ENCODE peak calls at places on chromosomes 2 and 18, in ten cellular contexts. P is cardiac muscle cell; Q is body of pancreas; F is fibroblast of lung; N is OCI-LY7; H is choroid plexus epithelial cell; W is vagina; L is kidney; C is CD8-positive, alpha-beta T cell; X is IMR-90. M is an unnamed sample.

GRCh38 chr2:143261986-143262784 is 133.0 kb downstream of the ARHGAP15 start:
- DNase-seq in L (no peak), F (peak), H (peak), W (no peak), P (no peak), N (peak), X (peak), C (peak), Q (no peak), M (no peak)

GRCh38 chr2:51103205-51103604 is 71.3 kb upstream of the NRXN1 start:
- DNase-seq in Q (no peak), H (peak), L (peak), X (peak), W (no peak), P (peak), F (peak), N (no peak), C (no peak), M (no peak)

GRCh38 chr18:64546451-64546850 is 397.6 kb upstream of the LINC00305 start:
- DNase-seq in P (no peak), F (no peak), X (no peak), W (no peak), N (no peak), H (no peak), L (no peak), C (no peak), Q (no peak), M (no peak)

GRCh38 chr2:38037757-38038615 is 38.0 kb downstream of the CYP1B1 start:
- DNase-seq in N (no peak), F (peak), X (peak), L (peak), P (peak), Q (peak), W (no peak), H (peak), C (no peak), M (no peak)

GRCh38 chr2:149648282-149649030 is 60.9 kb upstream of the MMADHC start:
- DNase-seq in X (peak), Q (peak), C (no peak), H (peak), P (peak), N (no peak), L (no peak), W (no peak), F (peak), M (peak)

GRCh38 chr2:124804014-124804940 is 779.2 kb downstream of the CNTNAP5 start:
- DNase-seq in C (no peak), P (peak), W (no peak), N (peak), F (peak), L (no peak), H (peak), Q (peak), X (peak), M (no peak)

GRCh38 chr2:180840641-180841040 is 139.8 kb upstream of the UBE2E3 start:
- DNase-seq in C (no peak), W (no peak), X (no peak), Q (no peak), L (no peak), H (no peak), F (no peak), P (no peak), N (no peak), M (no peak)

GRCh38 chr2:186135697-186136096 is 350.4 kb upstream of the ZC3H15 start:
- DNase-seq in H (peak), L (no peak), P (no peak), Q (no peak), F (peak), N (no peak), C (no peak), X (peak), W (no peak), M (no peak)

GRCh38 chr2:81266106-81266505 is 961.6 kb upstream of the LRRTM1 start:
- DNase-seq in N (peak), W (no peak), X (no peak), H (no peak), P (peak), L (no peak), C (no peak), F (no peak), Q (no peak), M (no peak)

GRCh38 chr18:75728621-75729020 is 301.1 kb upstream of the SMIM21 start:
- DNase-seq in W (no peak), N (no peak), P (no peak), H (no peak), C (no peak), F (no peak), X (no peak), Q (no peak), L (no peak), M (no peak)

GRCh38 chr2:102797486-102797885 is 35.7 kb downstream of the TMEM182 start:
- DNase-seq in W (no peak), X (no peak), F (no peak), C (no peak), P (no peak), H (no peak), N (no peak), L (no peak), Q (no peak), M (no peak)

GRCh38 chr2:192197387-192197786 is 2.7 kb upstream of the TMEFF2 start:
- DNase-seq in L (no peak), X (no peak), W (no peak), N (no peak), P (peak), C (no peak), Q (no peak), H (peak), F (no peak), M (no peak)

GRCh38 chr2:4269885-4270284 is 566.5 kb downstream of the DCDC2C start:
- DNase-seq in N (no peak), P (no peak), F (no peak), Q (no peak), C (no peak), H (no peak), L (no peak), W (no peak), X (no peak), M (no peak)

GRCh38 chr2:44778671-44779476 is 162.6 kb upstream of the SIX3 start:
- DNase-seq in F (no peak), W (no peak), H (no peak), Q (no peak), P (no peak), X (no peak), C (no peak), N (peak), L (no peak), M (no peak)

GRCh38 chr2:24894750-24895149 is 25.3 kb downstream of the ADCY3 start:
- DNase-seq in H (no peak), X (no peak), N (no peak), F (no peak), P (no peak), Q (no peak), W (no peak), L (no peak), C (no peak), M (no peak)

GRCh38 chr2:177611310-177611886 is 218.8 kb downstream of the AGPS start:
- DNase-seq in Q (peak), F (no peak), L (no peak), H (no peak), N (peak), W (no peak), X (no peak), C (no peak), P (no peak), M (no peak)

GRCh38 chr2:216540920-216541319 is 42.3 kb downstream of the RPL37A start:
- DNase-seq in N (no peak), H (no peak), X (no peak), Q (no peak), L (no peak), W (no peak), F (no peak), P (no peak), C (no peak), M (no peak)

GRCh38 chr2:84201158-84201557 is 257.9 kb downstream of the SUCLG1 start:
- DNase-seq in F (no peak), N (no peak), C (no peak), P (no peak), L (no peak), W (no peak), Q (no peak), H (no peak), X (no peak), M (no peak)

GRCh38 chr2:45275235-45275805 is 266.1 kb upstream of the SIX2 start:
- DNase-seq in P (no peak), F (peak), H (peak), L (no peak), Q (peak), X (peak), N (no peak), W (no peak), C (no peak), M (no peak)

GRCh38 chr2:54274781-54275242 is 18.8 kb upstream of the TSPYL6 start:
- DNase-seq in X (peak), P (peak), F (peak), Q (no peak), H (peak), C (no peak), N (peak), L (no peak), W (no peak), M (no peak)

GRCh38 chr2:179274749-179275148 is 10.1 kb upstream of the SESTD1 start:
- DNase-seq in N (peak), X (peak), L (no peak), Q (no peak), P (no peak), H (no peak), F (no peak), C (no peak), W (no peak), M (no peak)

GRCh38 chr18:36284671-36285295 is 12.7 kb upstream of the FHOD3 start:
- DNase-seq in N (peak), P (peak), H (peak), W (no peak), Q (peak), L (no peak), F (peak), X (peak), C (no peak), M (peak)

GRCh38 chr18:73318732-73319479 is 451.1 kb upstream of the NETO1 start:
- DNase-seq in N (no peak), P (no peak), C (no peak), H (peak), Q (peak), L (no peak), X (peak), F (peak), W (no peak), M (no peak)

GRCh38 chr2:88628569-88628939 is 1.3 kb upstream of the EIF2AK3 start:
- DNase-seq in F (no peak), C (no peak), Q (peak), W (no peak), X (no peak), L (no peak), P (no peak), N (no peak), H (no peak), M (no peak)
- H3K4me3 ChIP-seq in F (peak), C (peak), Q (no peak), W (peak), X (peak), L (peak), P (peak), N (peak), H (peak), M (peak)

DNA sequence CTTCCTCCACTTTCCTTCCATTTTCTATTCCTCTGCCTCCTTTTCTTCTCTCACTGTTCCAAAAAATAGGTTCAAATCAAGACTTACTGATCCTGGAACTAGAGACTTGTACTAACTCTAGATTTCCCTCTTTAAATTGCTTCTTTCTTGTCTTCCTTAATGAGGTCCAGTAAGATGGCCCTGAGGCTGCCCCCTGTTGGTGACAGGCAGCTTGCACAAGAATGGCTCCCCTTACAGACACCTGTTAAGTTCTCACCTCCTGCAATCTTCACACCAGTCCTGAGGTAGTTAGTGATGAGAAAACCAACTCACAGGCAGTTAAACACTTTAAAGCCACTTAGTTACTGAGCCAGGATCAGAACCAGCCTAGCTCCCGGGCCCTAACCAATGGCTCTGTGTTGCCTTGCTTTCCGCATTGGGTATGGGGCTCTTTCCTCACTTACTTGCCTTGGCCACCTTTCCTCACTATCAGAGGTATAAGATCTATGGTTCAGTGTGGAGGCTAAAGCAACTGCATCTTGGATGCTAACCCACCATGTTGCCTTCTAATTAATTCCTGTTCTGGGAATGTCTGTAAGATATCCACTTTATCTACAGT is 130.6 kb downstream of the AKAIN1 start:
- DNase-seq in X (no peak), F (no peak), C (no peak), N (peak), Q (peak), L (no peak), W (no peak), P (no peak), H (no peak), M (no peak)
- TF ChIP-seq CTCF in X (no peak), F (no peak), C (no peak), N (peak), Q (peak), L (no peak), W (no peak), P (no peak), H (no peak), M (peak)

DNA sequence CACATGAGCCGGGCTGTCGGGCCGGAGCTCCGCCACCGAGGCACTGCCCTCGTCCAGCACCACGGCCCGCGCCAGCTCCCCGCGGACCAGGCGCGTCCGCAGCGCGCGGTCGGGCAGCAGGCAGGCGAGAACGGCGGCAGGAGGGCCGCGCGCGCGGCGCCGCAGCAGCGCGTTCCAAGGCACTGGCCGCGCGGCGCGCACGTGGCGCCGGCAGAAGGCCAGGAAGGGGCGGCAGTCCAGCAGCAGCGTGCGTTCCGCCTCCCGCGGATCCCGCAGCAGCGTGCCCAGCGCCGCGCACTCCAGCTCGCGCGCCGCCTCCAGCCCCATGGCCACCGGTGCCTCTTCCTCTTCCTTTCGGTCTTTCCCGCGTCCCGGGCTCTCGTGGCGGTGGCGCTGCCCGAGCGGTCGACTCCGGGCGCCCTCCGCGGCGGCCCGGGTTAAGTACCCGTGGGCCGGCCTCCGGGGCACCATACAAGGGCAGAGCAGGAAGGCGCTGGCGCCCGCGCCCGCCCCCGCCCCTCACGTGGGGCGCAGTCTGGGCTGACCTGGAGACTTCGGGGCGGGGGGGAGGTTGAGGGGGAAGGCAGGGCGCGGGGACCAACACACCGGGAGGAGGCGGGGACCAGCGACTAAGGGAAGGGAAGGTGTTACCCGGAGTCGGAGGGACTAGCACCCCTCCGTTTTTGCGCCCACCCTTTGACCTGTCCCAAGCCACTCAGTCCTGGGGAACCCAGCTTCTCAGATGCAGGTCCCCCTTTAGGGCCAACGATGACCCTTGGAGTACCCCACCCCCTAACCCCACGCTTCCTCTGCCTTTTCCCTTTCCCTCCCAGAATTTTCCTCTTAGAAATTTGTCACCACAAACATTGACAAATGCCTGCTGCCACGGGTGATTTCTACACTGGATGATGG is at the start of gene DUSP2:
- DNase-seq in P (peak), F (peak), H (peak), X (peak), W (no peak), C (peak), N (peak), L (peak), Q (peak), M (no peak)
- H3K4me3 ChIP-seq in P (peak), F (peak), H (peak), X (peak), W (peak), C (peak), N (peak), L (peak), Q (peak), M (peak)

GRCh38 chr2:64144057-64145013 is at the start of gene PELI1:
- DNase-seq in L (peak), X (peak), W (peak), H (peak), C (peak), F (peak), P (peak), N (peak), Q (peak), M (peak)
- TF ChIP-seq CTCF in L (no peak), X (peak), W (no peak), H (peak), C (no peak), F (peak), P (peak), N (peak), Q (peak), M (no peak)

DNA sequence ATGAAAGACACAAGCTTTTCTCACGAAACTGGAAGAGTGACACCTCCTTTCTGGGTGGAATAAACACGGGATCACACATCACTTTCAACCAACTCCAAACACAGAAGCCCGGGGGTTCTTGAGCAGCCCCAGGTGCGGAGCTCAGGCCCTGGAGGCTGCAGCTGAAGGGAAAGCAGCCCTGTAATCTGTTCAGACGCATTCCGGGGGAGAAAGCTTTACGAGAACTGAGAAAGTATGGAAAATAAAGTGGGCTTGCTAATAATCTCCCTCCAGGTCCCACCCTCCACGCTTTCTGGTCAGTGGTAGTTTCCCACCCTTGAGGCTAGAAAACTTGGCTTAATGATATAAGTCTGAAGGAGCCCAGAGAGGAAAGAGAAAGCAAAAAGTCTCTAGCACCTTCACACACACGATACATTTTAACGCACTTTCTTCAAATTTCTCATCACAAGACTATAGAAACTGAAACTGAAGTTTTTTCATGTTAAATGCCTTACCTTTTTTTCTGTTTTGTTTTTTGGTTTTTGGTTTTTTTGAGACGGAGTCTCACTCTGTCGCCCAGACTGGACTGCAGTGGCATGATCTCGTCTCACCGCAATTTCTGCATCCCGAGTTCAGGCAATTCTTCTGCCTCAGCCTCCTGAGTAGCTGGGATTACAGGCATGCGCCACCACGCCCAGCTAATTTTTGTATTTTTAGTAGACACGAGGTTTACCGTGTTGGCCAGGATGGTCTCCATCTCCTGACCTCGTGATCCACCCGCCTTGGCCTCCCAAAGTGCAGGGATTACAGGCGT is 141.3 kb downstream of the AFF3 start:
- DNase-seq in C (no peak), Q (no peak), W (no peak), P (no peak), N (no peak), L (no peak), X (no peak), F (no peak), H (no peak), M (no peak)
- H3K4me3 ChIP-seq in C (no peak), Q (no peak), W (no peak), P (no peak), N (no peak), L (no peak), X (no peak), F (no peak), H (no peak), M (no peak)

DNA sequence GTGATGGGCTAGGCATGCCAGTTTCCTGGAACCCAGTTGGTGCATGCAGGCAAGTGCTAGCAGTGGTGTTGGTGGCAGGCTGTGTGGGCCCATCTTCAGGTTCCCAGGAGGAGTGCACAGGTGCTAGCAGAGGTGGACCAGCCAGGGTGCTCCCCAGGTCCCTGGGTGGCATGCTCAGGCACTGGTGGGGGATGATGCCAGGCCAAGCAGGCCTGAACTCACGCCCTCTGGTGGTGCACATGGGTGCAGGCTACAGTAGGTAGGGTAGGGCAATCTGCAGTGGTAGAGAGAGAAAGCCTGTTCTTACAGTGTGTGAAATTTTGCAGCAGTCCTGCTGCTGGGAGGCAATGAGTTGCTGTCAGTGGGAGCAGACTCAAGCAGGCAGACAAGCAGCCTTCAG is 1651.8 kb downstream of the DPP10 start:
- DNase-seq in F (no peak), H (no peak), C (no peak), L (no peak), P (no peak), N (no peak), X (no peak), W (no peak), Q (no peak), M (no peak)
- TF ChIP-seq CTCF in F (no peak), H (no peak), C (no peak), L (no peak), P (no peak), N (peak), X (no peak), W (no peak), Q (no peak), M (no peak)

DNA sequence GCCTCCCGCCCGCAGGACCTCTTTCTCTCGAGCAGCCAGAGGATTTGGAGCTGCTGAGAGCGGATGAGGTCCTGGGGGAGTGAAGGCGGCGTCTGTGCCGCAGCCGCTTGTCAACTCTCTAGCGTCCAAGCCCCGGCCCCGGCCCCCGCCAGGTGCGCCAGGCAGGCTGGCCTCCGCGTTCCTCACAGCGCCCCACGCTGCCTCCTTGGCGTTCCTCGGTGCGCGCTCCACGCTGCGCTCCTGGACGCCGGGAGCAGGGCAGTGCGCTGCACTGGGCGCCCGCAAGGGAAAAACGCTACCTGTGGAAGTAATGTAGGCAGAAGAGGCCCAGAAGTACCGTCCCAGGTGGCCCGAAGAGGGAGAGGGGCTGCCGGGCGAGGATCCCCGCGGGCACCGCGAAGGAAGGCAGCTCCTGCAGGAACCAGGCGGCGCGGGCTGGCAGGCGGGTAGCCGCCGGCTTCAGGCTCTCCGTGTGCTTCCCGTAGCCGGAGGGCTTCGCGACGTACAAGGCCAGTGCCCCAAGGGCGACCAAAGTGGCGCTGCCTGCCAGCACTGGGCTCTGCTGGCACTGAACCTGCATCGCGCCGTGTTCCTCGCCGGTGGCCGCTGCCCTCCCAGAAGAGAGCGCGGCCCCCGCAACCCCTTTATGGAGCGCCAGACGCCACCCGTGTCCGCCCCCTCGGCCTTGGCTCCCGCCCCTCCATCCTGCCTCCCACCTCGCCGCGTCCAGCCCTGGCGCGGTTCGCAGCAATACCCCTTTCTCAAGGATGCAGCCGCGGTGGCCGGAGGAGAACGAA is at the start of gene SRD5A2:
- DNase-seq in H (no peak), C (no peak), L (peak), F (no peak), Q (no peak), N (no peak), P (no peak), X (no peak), W (no peak), M (no peak)
- H3K4me3 ChIP-seq in H (no peak), C (no peak), L (no peak), F (no peak), Q (no peak), N (no peak), P (no peak), X (no peak), W (peak), M (no peak)

M was measured in HFF-Myc.